ENCODE peak calls at places on chromosomes 12 and 14, in six cellular contexts. One of them, this sample, is unnamed.

GRCh38 chr14:49634547-49635334 is at the start of gene DNAAF2:
- DNase-seq in gastrocnemius medialis: peak
- DNase-seq in Peyer's patch: peak
- DNase-seq in epithelial cell of esophagus: peak
- DNase-seq in heart right ventricle: peak
- DNase-seq in astrocyte of the cerebellum: peak
- DNase-seq in this sample: no peak

GRCh38 chr12:111359231-111359913 is 9.5 kb downstream of the PHETA1 start:
- DNase-seq in gastrocnemius medialis: no peak
- DNase-seq in Peyer's patch: no peak
- DNase-seq in epithelial cell of esophagus: no peak
- DNase-seq in heart right ventricle: no peak
- DNase-seq in astrocyte of the cerebellum: no peak
- DNase-seq in this sample: no peak

GRCh38 chr12:5173511-5174011 is 129.9 kb downstream of the KCNA5 start:
- DNase-seq in gastrocnemius medialis: peak
- DNase-seq in Peyer's patch: no peak
- DNase-seq in epithelial cell of esophagus: no peak
- DNase-seq in heart right ventricle: no peak
- DNase-seq in astrocyte of the cerebellum: no peak
- DNase-seq in this sample: peak

GRCh38 chr12:48978741-48979601 is 849 bp downstream of the WNT1 start:
- DNase-seq in gastrocnemius medialis: no peak
- DNase-seq in Peyer's patch: no peak
- DNase-seq in epithelial cell of esophagus: no peak
- DNase-seq in heart right ventricle: no peak
- DNase-seq in astrocyte of the cerebellum: no peak
- DNase-seq in this sample: no peak

GRCh38 chr14:93954900-93955891 is 21.2 kb downstream of the ASB2 start:
- DNase-seq in gastrocnemius medialis: no peak
- DNase-seq in Peyer's patch: peak
- DNase-seq in epithelial cell of esophagus: no peak
- DNase-seq in heart right ventricle: no peak
- DNase-seq in astrocyte of the cerebellum: no peak
- DNase-seq in this sample: peak

GRCh38 chr12:291153-291723 is 28.6 kb upstream of the SLC6A13 start:
- DNase-seq in gastrocnemius medialis: no peak
- DNase-seq in Peyer's patch: no peak
- DNase-seq in epithelial cell of esophagus: no peak
- DNase-seq in heart right ventricle: no peak
- DNase-seq in astrocyte of the cerebellum: no peak
- DNase-seq in this sample: no peak

GRCh38 chr12:52789637-52790426 is 6.1 kb downstream of the KRT3 start:
- DNase-seq in gastrocnemius medialis: no peak
- DNase-seq in Peyer's patch: no peak
- DNase-seq in epithelial cell of esophagus: no peak
- DNase-seq in heart right ventricle: no peak
- DNase-seq in astrocyte of the cerebellum: no peak
- DNase-seq in this sample: no peak

GRCh38 chr12:96141216-96141944 is 52.8 kb upstream of the ELK3 start:
- DNase-seq in gastrocnemius medialis: no peak
- DNase-seq in Peyer's patch: no peak
- DNase-seq in epithelial cell of esophagus: no peak
- DNase-seq in heart right ventricle: peak
- DNase-seq in astrocyte of the cerebellum: no peak
- DNase-seq in this sample: no peak

GRCh38 chr12:115323223-115323905 is 639.4 kb upstream of the TBX3 start:
- DNase-seq in gastrocnemius medialis: no peak
- DNase-seq in Peyer's patch: no peak
- DNase-seq in epithelial cell of esophagus: peak
- DNase-seq in heart right ventricle: no peak
- DNase-seq in astrocyte of the cerebellum: no peak
- DNase-seq in this sample: no peak

GRCh38 chr12:1728824-1729223 is 38.0 kb downstream of the ADIPOR2 start:
- DNase-seq in gastrocnemius medialis: no peak
- DNase-seq in Peyer's patch: no peak
- DNase-seq in epithelial cell of esophagus: no peak
- DNase-seq in heart right ventricle: no peak
- DNase-seq in astrocyte of the cerebellum: no peak
- DNase-seq in this sample: no peak

GRCh38 chr12:50192908-50193307 is 25.7 kb upstream of the CERS5 start:
- DNase-seq in gastrocnemius medialis: no peak
- DNase-seq in Peyer's patch: no peak
- DNase-seq in epithelial cell of esophagus: no peak
- DNase-seq in heart right ventricle: no peak
- DNase-seq in astrocyte of the cerebellum: no peak
- DNase-seq in this sample: no peak

GRCh38 chr14:51442513-51443175 is 202.6 kb downstream of the TMX1 start:
- DNase-seq in gastrocnemius medialis: no peak
- DNase-seq in Peyer's patch: no peak
- DNase-seq in epithelial cell of esophagus: peak
- DNase-seq in heart right ventricle: no peak
- DNase-seq in astrocyte of the cerebellum: peak
- DNase-seq in this sample: no peak

GRCh38 chr12:113889806-113890581 is 76.1 kb downstream of the RBM19 start:
- DNase-seq in gastrocnemius medialis: no peak
- DNase-seq in Peyer's patch: no peak
- DNase-seq in epithelial cell of esophagus: no peak
- DNase-seq in heart right ventricle: no peak
- DNase-seq in astrocyte of the cerebellum: no peak
- DNase-seq in this sample: no peak

GRCh38 chr14:96567289-96567899 is 65.2 kb downstream of the PAPOLA start:
- DNase-seq in gastrocnemius medialis: no peak
- DNase-seq in Peyer's patch: no peak
- DNase-seq in epithelial cell of esophagus: peak
- DNase-seq in heart right ventricle: no peak
- DNase-seq in astrocyte of the cerebellum: peak
- DNase-seq in this sample: no peak

GRCh38 chr12:28424965-28425364 is 234.7 kb downstream of the CCDC91 start:
- DNase-seq in gastrocnemius medialis: no peak
- DNase-seq in Peyer's patch: no peak
- DNase-seq in epithelial cell of esophagus: peak
- DNase-seq in heart right ventricle: peak
- DNase-seq in astrocyte of the cerebellum: peak
- DNase-seq in this sample: no peak

GRCh38 chr12:82955020-82955419 is 268.3 kb downstream of the TMTC2 start:
- DNase-seq in gastrocnemius medialis: no peak
- DNase-seq in Peyer's patch: no peak
- DNase-seq in epithelial cell of esophagus: peak
- DNase-seq in heart right ventricle: no peak
- DNase-seq in astrocyte of the cerebellum: no peak
- DNase-seq in this sample: no peak

GRCh38 chr14:29321646-29322045 is 555.1 kb downstream of the FOXG1 start:
- DNase-seq in gastrocnemius medialis: no peak
- DNase-seq in Peyer's patch: no peak
- DNase-seq in epithelial cell of esophagus: peak
- DNase-seq in heart right ventricle: no peak
- DNase-seq in astrocyte of the cerebellum: no peak
- DNase-seq in this sample: no peak

GRCh38 chr14:101442451-101442850 is 118.8 kb upstream of the DIO3 start:
- DNase-seq in gastrocnemius medialis: no peak
- DNase-seq in Peyer's patch: no peak
- DNase-seq in epithelial cell of esophagus: no peak
- DNase-seq in heart right ventricle: no peak
- DNase-seq in astrocyte of the cerebellum: no peak
- DNase-seq in this sample: no peak

GRCh38 chr12:27732281-27732680 is 21.6 kb downstream of the MRPS35 start:
- DNase-seq in gastrocnemius medialis: no peak
- DNase-seq in Peyer's patch: no peak
- DNase-seq in epithelial cell of esophagus: peak
- DNase-seq in heart right ventricle: no peak
- DNase-seq in astrocyte of the cerebellum: no peak
- DNase-seq in this sample: no peak

GRCh38 chr14:23622990-23623389 is 13.2 kb upstream of the DHRS2 start:
- DNase-seq in gastrocnemius medialis: no peak
- DNase-seq in Peyer's patch: no peak
- DNase-seq in epithelial cell of esophagus: no peak
- DNase-seq in heart right ventricle: no peak
- DNase-seq in astrocyte of the cerebellum: no peak
- DNase-seq in this sample: no peak
- TF ChIP-seq CTCF in gastrocnemius medialis: no peak
- TF ChIP-seq CTCF in Peyer's patch: no peak
- TF ChIP-seq CTCF in epithelial cell of esophagus: no peak
- TF ChIP-seq CTCF in heart right ventricle: no peak
- TF ChIP-seq CTCF in astrocyte of the cerebellum: no peak
- TF ChIP-seq CTCF in this sample: no peak

DNA sequence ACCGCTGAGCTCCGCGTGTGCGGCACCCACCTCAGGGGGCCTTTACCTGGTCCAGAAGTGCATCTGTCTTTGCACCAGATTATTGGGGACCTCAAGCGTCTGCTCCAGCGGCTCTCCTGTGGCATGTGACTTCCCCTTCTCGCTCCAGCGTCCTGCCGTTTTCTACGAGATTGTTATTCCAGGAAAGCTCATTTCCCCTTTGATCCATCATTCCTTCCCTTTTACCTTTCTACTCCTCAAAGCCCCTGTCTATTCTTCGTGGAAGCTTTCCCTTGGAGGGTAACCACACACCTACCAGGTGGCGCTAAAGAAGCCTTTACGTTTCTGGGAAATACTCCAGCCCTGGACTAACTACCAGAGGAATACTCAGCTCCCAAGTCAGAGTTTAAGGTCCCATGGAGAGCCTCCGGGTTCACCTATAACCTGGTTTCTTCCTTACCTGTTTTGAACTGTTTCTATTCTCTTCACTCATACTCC is 1.5 kb downstream of the FKBP4 start:
- DNase-seq in gastrocnemius medialis: no peak
- DNase-seq in Peyer's patch: no peak
- DNase-seq in epithelial cell of esophagus: peak
- DNase-seq in heart right ventricle: no peak
- DNase-seq in astrocyte of the cerebellum: no peak
- DNase-seq in this sample: no peak
- TF ChIP-seq CTCF in gastrocnemius medialis: no peak
- TF ChIP-seq CTCF in Peyer's patch: peak
- TF ChIP-seq CTCF in epithelial cell of esophagus: peak
- TF ChIP-seq CTCF in heart right ventricle: no peak
- TF ChIP-seq CTCF in astrocyte of the cerebellum: peak
- TF ChIP-seq CTCF in this sample: no peak

GRCh38 chr12:56688129-56688845 is at the start of gene PTGES3:
- DNase-seq in gastrocnemius medialis: peak
- DNase-seq in Peyer's patch: peak
- DNase-seq in epithelial cell of esophagus: peak
- DNase-seq in heart right ventricle: peak
- DNase-seq in astrocyte of the cerebellum: peak
- DNase-seq in this sample: peak
- TF ChIP-seq CTCF in gastrocnemius medialis: no peak
- TF ChIP-seq CTCF in Peyer's patch: no peak
- TF ChIP-seq CTCF in epithelial cell of esophagus: no peak
- TF ChIP-seq CTCF in heart right ventricle: no peak
- TF ChIP-seq CTCF in astrocyte of the cerebellum: no peak
- TF ChIP-seq CTCF in this sample: no peak

GRCh38 chr14:99952039-99952438 is 113.2 kb upstream of the EVL start:
- DNase-seq in gastrocnemius medialis: no peak
- DNase-seq in Peyer's patch: no peak
- DNase-seq in epithelial cell of esophagus: no peak
- DNase-seq in heart right ventricle: no peak
- DNase-seq in astrocyte of the cerebellum: no peak
- DNase-seq in this sample: no peak

GRCh38 chr14:99952453-99952852 is 112.8 kb upstream of the EVL start:
- DNase-seq in gastrocnemius medialis: no peak
- DNase-seq in Peyer's patch: no peak
- DNase-seq in epithelial cell of esophagus: no peak
- DNase-seq in heart right ventricle: no peak
- DNase-seq in astrocyte of the cerebellum: no peak
- DNase-seq in this sample: no peak

GRCh38 chr14:99951085-99951484 is 114.1 kb upstream of the EVL start:
- DNase-seq in gastrocnemius medialis: no peak
- DNase-seq in Peyer's patch: no peak
- DNase-seq in epithelial cell of esophagus: no peak
- DNase-seq in heart right ventricle: no peak
- DNase-seq in astrocyte of the cerebellum: no peak
- DNase-seq in this sample: no peak

GRCh38 chr14:99947695-99948094 is 117.5 kb upstream of the EVL start:
- DNase-seq in gastrocnemius medialis: no peak
- DNase-seq in Peyer's patch: no peak
- DNase-seq in epithelial cell of esophagus: peak
- DNase-seq in heart right ventricle: no peak
- DNase-seq in astrocyte of the cerebellum: no peak
- DNase-seq in this sample: no peak

DNA sequence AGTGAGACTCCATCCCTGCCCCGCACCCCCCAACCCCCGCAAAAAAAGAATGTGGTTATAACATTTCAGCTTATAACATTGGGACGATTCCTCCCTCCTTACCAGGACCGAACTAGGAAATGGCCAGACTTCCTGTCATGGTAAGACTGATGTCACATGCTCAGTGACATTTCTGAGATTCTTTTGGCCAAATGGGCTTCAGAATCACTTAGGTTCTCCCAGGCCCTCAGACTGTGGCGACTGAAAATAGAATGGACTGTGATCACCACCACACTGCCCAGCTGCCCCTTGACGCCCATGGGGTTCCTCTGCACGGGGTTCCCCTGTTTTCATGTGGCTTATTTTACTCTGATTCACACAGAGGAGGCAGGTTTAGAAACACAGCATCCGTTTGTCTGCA is 115.0 kb upstream of the EVL start:
- DNase-seq in gastrocnemius medialis: no peak
- DNase-seq in Peyer's patch: no peak
- DNase-seq in epithelial cell of esophagus: no peak
- DNase-seq in heart right ventricle: no peak
- DNase-seq in astrocyte of the cerebellum: no peak
- DNase-seq in this sample: no peak
- TF ChIP-seq CTCF in gastrocnemius medialis: no peak
- TF ChIP-seq CTCF in Peyer's patch: no peak
- TF ChIP-seq CTCF in epithelial cell of esophagus: no peak
- TF ChIP-seq CTCF in heart right ventricle: no peak
- TF ChIP-seq CTCF in astrocyte of the cerebellum: no peak
- TF ChIP-seq CTCF in this sample: no peak

DNA sequence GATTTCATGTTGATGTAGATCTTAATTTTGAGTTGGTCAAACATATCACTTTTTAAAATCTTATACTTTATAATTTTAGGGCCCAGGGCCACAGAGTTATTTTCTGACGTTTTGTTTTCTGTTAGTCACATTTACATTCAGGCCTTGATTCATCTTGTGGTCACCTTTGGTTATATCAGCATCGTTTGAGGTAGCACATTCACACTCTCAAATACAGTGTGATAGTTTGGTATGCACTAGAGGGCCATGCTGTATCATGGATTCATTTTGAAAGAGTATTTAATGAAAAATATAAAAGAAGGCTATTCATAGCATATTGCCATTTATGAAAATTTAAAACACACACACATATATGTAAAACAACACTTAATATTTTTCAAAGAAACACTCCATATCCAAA is 274.6 kb downstream of the RAD51B start:
- DNase-seq in gastrocnemius medialis: no peak
- DNase-seq in Peyer's patch: no peak
- DNase-seq in epithelial cell of esophagus: peak
- DNase-seq in heart right ventricle: no peak
- DNase-seq in astrocyte of the cerebellum: no peak
- DNase-seq in this sample: no peak
- TF ChIP-seq CTCF in gastrocnemius medialis: no peak
- TF ChIP-seq CTCF in Peyer's patch: no peak
- TF ChIP-seq CTCF in epithelial cell of esophagus: no peak
- TF ChIP-seq CTCF in heart right ventricle: no peak
- TF ChIP-seq CTCF in astrocyte of the cerebellum: no peak
- TF ChIP-seq CTCF in this sample: no peak

This sample was measured in psoas muscle.